ENCODE peak calls at places on chromosomes 3 and 15, in four cellular contexts. T is heart left ventricle, E is RPMI7951, K is neural crest cell. O is an unnamed sample.

GRCh38 chr3:174710622-174711021 is 148.5 kb upstream of the NAALADL2 start:
- DNase-seq in K (no peak), T (no peak), E (peak; percentile 7), O (no peak)

GRCh38 chr3:168532135-168532534 is 436.4 kb upstream of the GOLIM4 start:
- DNase-seq in T (no peak), K (no peak), E (no peak), O (no peak)

GRCh38 chr15:68303560-68304436 is 26.3 kb downstream of the FEM1B start:
- DNase-seq in K (no peak), T (no peak), E (peak; percentile 27), O (no peak)

GRCh38 chr15:97168704-97169475 is 791.6 kb upstream of the ARRDC4 start:
- DNase-seq in K (no peak), E (no peak), T (no peak), O (no peak)

GRCh38 chr15:87293016-87293415 is 963.5 kb downstream of the NTRK3 start:
- DNase-seq in E (peak; percentile 68), K (no peak), T (no peak), O (no peak)

GRCh38 chr15:62421289-62421688 is 256.2 kb upstream of the C2CD4B start:
- DNase-seq in K (no peak), E (no peak), T (no peak), O (no peak)

GRCh38 chr3:113769551-113769950 is 22.7 kb downstream of the ATP6V1A start:
- DNase-seq in E (peak; percentile 60), K (no peak), T (no peak), O (no peak)

GRCh38 chr3:192215-192929 is 4.2 kb upstream of the CHL1 start:
- DNase-seq in E (no peak), K (no peak), T (no peak), O (no peak)

GRCh38 chr15:98953000-98953776 is 54.4 kb downstream of the PGPEP1L start:
- DNase-seq in E (no peak), K (no peak), T (peak; percentile 62), O (no peak)

GRCh38 chr15:28123408-28124023 is 24.4 kb upstream of the OCA2 start:
- DNase-seq in E (peak; percentile 57), T (peak; percentile 60), K (peak; percentile 81), O (peak; percentile 37)

GRCh38 chr3:17852217-17852616 is 109.8 kb upstream of the TBC1D5 start:
- DNase-seq in E (no peak), T (no peak), K (no peak), O (no peak)

GRCh38 chr15:31303434-31304073 is 23.1 kb upstream of the KLF13 start:
- DNase-seq in E (no peak), T (peak; percentile 52), K (no peak), O (no peak)

GRCh38 chr3:46162975-46163550 is 45.0 kb downstream of the CCR1 start:
- DNase-seq in T (no peak), K (no peak), E (peak; percentile 84), O (no peak)

GRCh38 chr3:187738400-187739124 is 6.7 kb downstream of the BCL6 start:
- DNase-seq in K (peak; percentile 73), E (peak; percentile 89), T (peak; percentile 93), O (no peak)

GRCh38 chr15:33443699-33444098 is 132.9 kb downstream of the RYR3 start:
- DNase-seq in K (no peak), T (no peak), E (no peak), O (no peak)

GRCh38 chr15:74790080-74790916 is 8.4 kb downstream of the CSK start:
- DNase-seq in E (peak; percentile 95), T (peak; percentile 91), K (peak; percentile 33), O (peak; percentile 69)

GRCh38 chr3:132713977-132714727 is 8.1 kb downstream of the NPHP3 start:
- DNase-seq in K (no peak), E (no peak), T (no peak), O (no peak)

GRCh38 chr15:71338827-71339542 is 223.7 kb downstream of the THSD4 start:
- DNase-seq in E (no peak), K (no peak), T (no peak), O (no peak)

GRCh38 chr3:12856626-12857025 is 15.3 kb upstream of the RPL32 start:
- DNase-seq in E (no peak), T (no peak), K (no peak), O (no peak)

GRCh38 chr15:100201376-100202280 is 140.1 kb downstream of the ADAMTS17 start:
- DNase-seq in E (peak; percentile 55), K (no peak), T (no peak), O (no peak)

GRCh38 chr15:43225201-43225949 is 4.6 kb upstream of the EPB42 start:
- DNase-seq in T (no peak), K (no peak), E (peak; percentile 73), O (no peak)

GRCh38 chr3:104750581-104750980 is 616.1 kb upstream of the ALCAM start:
- DNase-seq in E (no peak), K (no peak), T (no peak), O (peak; percentile 56)

GRCh38 chr15:83207622-83208356 is at the start of gene HDGFL3:
- DNase-seq in E (peak; percentile 63), T (peak; percentile 69), K (peak; percentile 60), O (no peak)

GRCh38 chr3:9784876-9785443 is 7.3 kb downstream of the TADA3 start:
- DNase-seq in K (no peak), T (no peak), E (no peak), O (no peak)

GRCh38 chr3:170910542-170910941 is 2.1 kb upstream of the EIF5A2 start:
- DNase-seq in T (no peak), E (no peak), K (no peak), O (no peak)

GRCh38 chr3:66144792-66145733 is 75.7 kb upstream of the SLC25A26 start:
- DNase-seq in K (no peak), T (no peak), E (peak; percentile 29), O (no peak)

GRCh38 chr3:38637906-38638305 is 11.6 kb downstream of the SCN5A start:
- DNase-seq in K (no peak), E (no peak), T (no peak), O (no peak)

GRCh38 chr15:90564109-90564508 is 34.4 kb downstream of the CRTC3 start:
- DNase-seq in K (no peak), E (no peak), T (no peak), O (no peak)

GRCh38 chr3:36476274-36476942 is 96.1 kb downstream of the STAC start:
- DNase-seq in T (no peak), K (no peak), E (no peak), O (no peak)

GRCh38 chr3:151933224-151933858 is 59.9 kb downstream of the SUCNR1 start:
- DNase-seq in K (no peak), T (no peak), E (peak; percentile 51), O (no peak)

GRCh38 chr3:17949116-17949515 is 206.7 kb upstream of the TBC1D5 start:
- DNase-seq in E (no peak), T (no peak), K (no peak), O (no peak)

GRCh38 chr3:182644013-182644412 is 149.3 kb upstream of the ATP11B start:
- DNase-seq in T (no peak), E (no peak), K (no peak), O (no peak)

GRCh38 chr3:41234823-41235722 is 35.8 kb downstream of the CTNNB1 start:
- DNase-seq in K (no peak), E (peak; percentile 19), T (no peak), O (no peak)

GRCh38 chr3:180619723-180620122 is 17.8 kb downstream of the TTC14 start:
- DNase-seq in T (no peak), E (no peak), K (no peak), O (no peak)

GRCh38 chr3:180990494-180990893 is 958 bp upstream of the DNAJC19 start:
- DNase-seq in K (no peak), E (no peak), T (no peak), O (no peak)

GRCh38 chr3:180656406-180656805 is 22.9 kb downstream of the CCDC39 start:
- DNase-seq in T (no peak), K (no peak), E (no peak), O (no peak)

GRCh38 chr3:78255403-78255802 is 1215.5 kb downstream of the ROBO2 start:
- DNase-seq in E (peak; percentile 28), K (no peak), T (no peak), O (no peak)

GRCh38 chr3:111277226-111277625 is 205.6 kb downstream of the NECTIN3 start:
- DNase-seq in E (peak; percentile 45), T (no peak), K (no peak), O (no peak)

GRCh38 chr3:169759256-169759655 is 5.6 kb downstream of the TERC start:
- DNase-seq in T (no peak), E (peak; percentile 26), K (no peak), O (no peak)